ENCODE peak calls at places on chromosomes 3 and 15, in four cellular contexts. One of them, this sample, is unnamed.

GRCh38 chr15:55552926-55553325 is 35.2 kb downstream of the PYGO1 start:
- DNase-seq in K562: no peak
- DNase-seq in suprapubic skin: no peak
- DNase-seq in ovary: no peak
- DNase-seq in this sample: no peak

GRCh38 chr3:190346541-190346940 is 24.3 kb upstream of the CLDN1 start:
- DNase-seq in K562: no peak
- DNase-seq in suprapubic skin: no peak
- DNase-seq in ovary: no peak
- DNase-seq in this sample: no peak

GRCh38 chr15:58967479-58967878 is 20.0 kb upstream of the RNF111 start:
- DNase-seq in K562: no peak
- DNase-seq in suprapubic skin: no peak
- DNase-seq in ovary: no peak
- DNase-seq in this sample: no peak

GRCh38 chr15:52180196-52180835 is 10.9 kb downstream of the GNB5 start:
- DNase-seq in K562: peak
- DNase-seq in suprapubic skin: no peak
- DNase-seq in ovary: peak
- DNase-seq in this sample: no peak

GRCh38 chr3:137709011-137709601 is 55.0 kb upstream of the SOX14 start:
- DNase-seq in K562: no peak
- DNase-seq in suprapubic skin: no peak
- DNase-seq in ovary: no peak
- DNase-seq in this sample: no peak

GRCh38 chr15:85618956-85619491 is 175.7 kb downstream of the KLHL25 start:
- DNase-seq in K562: no peak
- DNase-seq in suprapubic skin: peak
- DNase-seq in ovary: peak
- DNase-seq in this sample: peak

GRCh38 chr15:70140543-70141375 is 43.0 kb upstream of the TLE3 start:
- DNase-seq in K562: no peak
- DNase-seq in suprapubic skin: no peak
- DNase-seq in ovary: no peak
- DNase-seq in this sample: peak

GRCh38 chr15:55739641-55740040 is 3.3 kb downstream of the PRTG start:
- DNase-seq in K562: no peak
- DNase-seq in suprapubic skin: no peak
- DNase-seq in ovary: no peak
- DNase-seq in this sample: no peak

GRCh38 chr3:195226445-195226844 is 44.5 kb downstream of the XXYLT1 start:
- DNase-seq in K562: no peak
- DNase-seq in suprapubic skin: peak
- DNase-seq in ovary: no peak
- DNase-seq in this sample: peak

GRCh38 chr3:177498037-177498857 is 301.0 kb upstream of the TBL1XR1 start:
- DNase-seq in K562: no peak
- DNase-seq in suprapubic skin: no peak
- DNase-seq in ovary: no peak
- DNase-seq in this sample: peak

GRCh38 chr3:169998668-169999131 is 32.1 kb downstream of the SEC62 start:
- DNase-seq in K562: no peak
- DNase-seq in suprapubic skin: no peak
- DNase-seq in ovary: no peak
- DNase-seq in this sample: no peak

GRCh38 chr3:99534951-99535704 is 103.3 kb upstream of the COL8A1 start:
- DNase-seq in K562: no peak
- DNase-seq in suprapubic skin: no peak
- DNase-seq in ovary: no peak
- DNase-seq in this sample: no peak

GRCh38 chr3:56219894-56220805 is 248.1 kb downstream of the ERC2 start:
- DNase-seq in K562: no peak
- DNase-seq in suprapubic skin: no peak
- DNase-seq in ovary: no peak
- DNase-seq in this sample: no peak

GRCh38 chr3:73419179-73419803 is 205.4 kb downstream of the PDZRN3 start:
- DNase-seq in K562: no peak
- DNase-seq in suprapubic skin: no peak
- DNase-seq in ovary: no peak
- DNase-seq in this sample: no peak

GRCh38 chr3:172171396-172172075 is 132.2 kb downstream of the FNDC3B start:
- DNase-seq in K562: no peak
- DNase-seq in suprapubic skin: no peak
- DNase-seq in ovary: no peak
- DNase-seq in this sample: no peak

GRCh38 chr15:31457161-31457560 is 130.5 kb downstream of the KLF13 start:
- DNase-seq in K562: no peak
- DNase-seq in suprapubic skin: peak
- DNase-seq in ovary: no peak
- DNase-seq in this sample: no peak

GRCh38 chr15:78211189-78211921 is 23.0 kb downstream of the ACSBG1 start:
- DNase-seq in K562: no peak
- DNase-seq in suprapubic skin: peak
- DNase-seq in ovary: no peak
- DNase-seq in this sample: peak

GRCh38 chr15:38665586-38665985 is 101.0 kb upstream of the RASGRP1 start:
- DNase-seq in K562: no peak
- DNase-seq in suprapubic skin: no peak
- DNase-seq in ovary: no peak
- DNase-seq in this sample: no peak

GRCh38 chr3:158696618-158697017 is 24.2 kb upstream of the LXN start:
- DNase-seq in K562: no peak
- DNase-seq in suprapubic skin: no peak
- DNase-seq in ovary: no peak
- DNase-seq in this sample: no peak

GRCh38 chr3:81216192-81216591 is 545.3 kb downstream of the GBE1 start:
- DNase-seq in K562: no peak
- DNase-seq in suprapubic skin: no peak
- DNase-seq in ovary: no peak
- DNase-seq in this sample: no peak

GRCh38 chr15:87477056-87477455 is 779.5 kb downstream of the NTRK3 start:
- DNase-seq in K562: no peak
- DNase-seq in suprapubic skin: no peak
- DNase-seq in ovary: no peak
- DNase-seq in this sample: no peak

GRCh38 chr3:82654708-82655107 is 893.3 kb upstream of the GBE1 start:
- DNase-seq in K562: no peak
- DNase-seq in suprapubic skin: no peak
- DNase-seq in ovary: no peak
- DNase-seq in this sample: no peak
- TF ChIP-seq EP300 in K562: no peak
- TF ChIP-seq EP300 in suprapubic skin: no peak
- TF ChIP-seq EP300 in ovary: no peak
- TF ChIP-seq EP300 in this sample: no peak

DNA sequence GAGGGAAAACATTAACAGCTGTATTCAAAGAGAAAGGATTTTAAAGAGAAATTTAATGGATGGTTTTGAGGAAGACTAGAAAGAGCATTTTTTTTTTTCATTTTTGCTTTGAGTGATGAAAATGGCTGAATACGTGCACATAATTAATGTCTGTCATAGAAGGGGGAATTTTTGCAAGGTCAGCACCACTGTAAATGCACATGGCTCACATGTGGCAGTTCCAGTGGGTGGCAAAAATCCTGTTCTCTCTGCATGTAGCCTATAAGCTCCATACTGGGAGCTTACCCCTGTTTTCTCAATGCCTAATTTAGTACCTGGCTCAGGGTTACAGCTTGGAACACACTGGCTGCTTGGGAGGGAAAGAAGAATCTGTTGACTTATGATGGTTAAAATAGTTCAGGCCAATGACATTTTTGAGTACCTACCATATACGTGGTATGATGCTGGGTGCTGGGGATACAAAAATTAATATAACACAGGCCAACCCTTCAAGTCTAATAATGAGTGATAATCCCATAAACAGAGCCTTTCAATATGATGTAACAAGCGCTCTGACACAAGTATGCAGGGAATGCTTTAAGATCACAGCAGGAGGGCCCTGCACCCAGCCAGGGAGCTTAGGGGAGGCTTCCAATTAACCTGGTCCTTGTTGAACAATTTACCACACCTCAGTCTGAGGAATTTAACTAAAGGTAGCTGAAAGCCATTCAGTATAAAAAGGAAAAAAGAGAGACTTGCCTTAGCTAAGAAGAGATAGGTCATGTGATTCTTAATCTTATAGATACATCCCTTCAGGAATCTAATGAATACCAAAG is 33.0 kb downstream of the HSPBAP1 start:
- DNase-seq in K562: no peak
- DNase-seq in suprapubic skin: no peak
- DNase-seq in ovary: no peak
- DNase-seq in this sample: no peak
- TF ChIP-seq EP300 in K562: no peak
- TF ChIP-seq EP300 in suprapubic skin: no peak
- TF ChIP-seq EP300 in ovary: no peak
- TF ChIP-seq EP300 in this sample: no peak

GRCh38 chr3:114104414-114104813 is 47.9 kb downstream of the QTRT2 start:
- DNase-seq in K562: no peak
- DNase-seq in suprapubic skin: no peak
- DNase-seq in ovary: no peak
- DNase-seq in this sample: no peak
- TF ChIP-seq EP300 in K562: no peak
- TF ChIP-seq EP300 in suprapubic skin: no peak
- TF ChIP-seq EP300 in ovary: no peak
- TF ChIP-seq EP300 in this sample: no peak

DNA sequence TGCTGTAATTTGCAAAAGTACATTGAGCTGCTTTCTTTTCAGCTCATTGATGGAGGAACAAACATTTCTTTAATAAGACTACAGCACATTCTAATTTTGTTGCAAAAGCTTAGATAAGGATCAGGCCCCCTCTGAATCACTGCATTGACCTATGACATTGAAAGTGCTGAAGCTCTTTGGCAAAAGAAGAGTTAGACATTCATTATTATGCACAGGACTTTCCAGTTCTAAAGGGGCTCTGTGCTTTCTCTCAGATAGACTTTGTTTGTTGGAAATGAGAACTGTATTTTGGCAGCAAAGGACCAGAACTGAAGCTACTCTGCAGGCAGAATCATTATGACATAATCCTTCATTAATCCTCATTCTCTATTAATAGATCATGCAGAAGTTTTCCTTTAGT is 252.9 kb upstream of the SOX2 start:
- DNase-seq in K562: no peak
- DNase-seq in suprapubic skin: no peak
- DNase-seq in ovary: no peak
- DNase-seq in this sample: no peak
- TF ChIP-seq EP300 in K562: no peak
- TF ChIP-seq EP300 in suprapubic skin: no peak
- TF ChIP-seq EP300 in ovary: no peak
- TF ChIP-seq EP300 in this sample: no peak